ENCODE peak calls at places on chromosome X, in five cellular contexts. E is activated CD4-positive, CD25-positive, alpha-beta regulatory T cell; Y is dorsolateral prefrontal cortex; V is mucosa of gallbladder; U is fibroblast of lung. Q is an unnamed sample.
A peak's percentile ranks its signal among the peaks of the same experiment; 100 is the strongest.

GRCh38 chrX:49071877-49072711 is 1.7 kb downstream of the PRAF2 start:
- DNase-seq in Y (no peak), U (peak; percentile 79), V (peak; percentile 85), E (no peak), Q (peak; percentile 43)

GRCh38 chrX:72052415-72053090 is 79.2 kb downstream of the RTL5 start:
- DNase-seq in U (no peak), V (no peak), E (no peak), Y (no peak), Q (no peak)

GRCh38 chrX:36898301-36898700 is 109.9 kb upstream of the FAM47C start:
- DNase-seq in V (no peak), E (no peak), U (peak; percentile 0), Y (no peak), Q (no peak)

GRCh38 chrX:26597981-26598380 is 382.0 kb downstream of the MAGEB5 start:
- DNase-seq in V (no peak), E (no peak), Y (no peak), U (no peak), Q (no peak)

GRCh38 chrX:71160475-71160874 is 15.8 kb downstream of the NLGN3 start:
- DNase-seq in U (no peak), E (no peak), V (no peak), Y (no peak), Q (no peak)

GRCh38 chrX:14616301-14616700 is 87.0 kb downstream of the GLRA2 start:
- DNase-seq in V (no peak), Y (no peak), E (no peak), U (peak; percentile 72), Q (no peak)

GRCh38 chrX:71958281-71958675 is 47.6 kb downstream of the NHSL2 start:
- DNase-seq in U (no peak), Y (no peak), V (no peak), E (no peak), Q (no peak)

GRCh38 chrX:104564335-104564734 is 1.7 kb upstream of the IL1RAPL2 start:
- DNase-seq in E (no peak), V (no peak), U (no peak), Y (no peak), Q (no peak)

GRCh38 chrX:1480082-1480785 is 27.5 kb upstream of the ASMTL start:
- DNase-seq in Y (no peak), E (no peak), U (no peak), V (no peak), Q (no peak)

GRCh38 chrX:17655232-17656034 is 81.9 kb upstream of the SCML1 start:
- DNase-seq in U (peak; percentile 15), Y (peak; percentile 24), V (no peak), E (no peak), Q (no peak)

GRCh38 chrX:103439161-103439560 is 62.8 kb downstream of the BEX3 start:
- DNase-seq in Y (no peak), V (no peak), E (no peak), U (no peak), Q (no peak)

GRCh38 chrX:24890677-24891076 is 125.1 kb downstream of the ARX start:
- DNase-seq in V (no peak), U (no peak), Y (no peak), E (no peak), Q (no peak)

GRCh38 chrX:44474410-44474809 is 68.2 kb downstream of the FUNDC1 start:
- DNase-seq in Y (no peak), E (no peak), U (peak; percentile 22), V (no peak), Q (no peak)

GRCh38 chrX:44744828-44745227 is 99.0 kb upstream of the DUSP21 start:
- DNase-seq in E (no peak), U (no peak), V (no peak), Y (no peak), Q (no peak)

Q was measured in caudate nucleus.